ENCODE peak calls at places on chromosome 1, in ten cellular contexts. One of them, this sample, is unnamed.

GRCh38 chr1:9782116-9782751 is 41.5 kb downstream of the CLSTN1 start:
- DNase-seq in activated CD4-positive, alpha-beta T cell treated with anti-CD3 and anti-CD28 coated beads, Interleukin-2, amount 50 U/mL, for 1 hour: no peak
- DNase-seq in lower leg skin: no peak
- DNase-seq in Calu3: no peak
- DNase-seq in mesothelial cell of epicardium: no peak
- DNase-seq in substantia nigra: no peak
- DNase-seq in cardiac fibroblast: no peak
- DNase-seq in NCI-H2081: no peak
- DNase-seq in DMS153: no peak
- DNase-seq in AG04450: no peak
- DNase-seq in this sample: no peak

GRCh38 chr1:119674110-119674509 is 26.0 kb upstream of the ZNF697 start:
- DNase-seq in AG04450: no peak
- DNase-seq in lower leg skin: no peak
- DNase-seq in mesothelial cell of epicardium: no peak
- DNase-seq in substantia nigra: no peak
- DNase-seq in Calu3: no peak
- DNase-seq in activated CD4-positive, alpha-beta T cell treated with anti-CD3 and anti-CD28 coated beads, Interleukin-2, amount 50 U/mL, for 1 hour: no peak
- DNase-seq in cardiac fibroblast: peak
- DNase-seq in DMS153: no peak
- DNase-seq in NCI-H2081: no peak
- DNase-seq in this sample: no peak

GRCh38 chr1:181152892-181153633 is 64.6 kb downstream of the IER5 start:
- DNase-seq in substantia nigra: peak
- DNase-seq in cardiac fibroblast: peak
- DNase-seq in AG04450: peak
- DNase-seq in Calu3: no peak
- DNase-seq in NCI-H2081: no peak
- DNase-seq in activated CD4-positive, alpha-beta T cell treated with anti-CD3 and anti-CD28 coated beads, Interleukin-2, amount 50 U/mL, for 1 hour: no peak
- DNase-seq in mesothelial cell of epicardium: no peak
- DNase-seq in lower leg skin: no peak
- DNase-seq in DMS153: no peak
- DNase-seq in this sample: no peak

GRCh38 chr1:41805771-41806471 is 112.8 kb downstream of the HIVEP3 start:
- DNase-seq in Calu3: no peak
- DNase-seq in activated CD4-positive, alpha-beta T cell treated with anti-CD3 and anti-CD28 coated beads, Interleukin-2, amount 50 U/mL, for 1 hour: no peak
- DNase-seq in DMS153: no peak
- DNase-seq in substantia nigra: no peak
- DNase-seq in cardiac fibroblast: no peak
- DNase-seq in NCI-H2081: no peak
- DNase-seq in lower leg skin: no peak
- DNase-seq in mesothelial cell of epicardium: no peak
- DNase-seq in AG04450: no peak
- DNase-seq in this sample: no peak

GRCh38 chr1:55334797-55335196 is 119.6 kb upstream of the USP24 start:
- DNase-seq in AG04450: no peak
- DNase-seq in substantia nigra: no peak
- DNase-seq in NCI-H2081: no peak
- DNase-seq in mesothelial cell of epicardium: no peak
- DNase-seq in cardiac fibroblast: no peak
- DNase-seq in activated CD4-positive, alpha-beta T cell treated with anti-CD3 and anti-CD28 coated beads, Interleukin-2, amount 50 U/mL, for 1 hour: no peak
- DNase-seq in Calu3: no peak
- DNase-seq in DMS153: no peak
- DNase-seq in lower leg skin: peak
- DNase-seq in this sample: no peak

GRCh38 chr1:231971397-231972233 is 345.0 kb downstream of the DISC1 start:
- DNase-seq in cardiac fibroblast: peak
- DNase-seq in DMS153: no peak
- DNase-seq in activated CD4-positive, alpha-beta T cell treated with anti-CD3 and anti-CD28 coated beads, Interleukin-2, amount 50 U/mL, for 1 hour: no peak
- DNase-seq in substantia nigra: no peak
- DNase-seq in AG04450: no peak
- DNase-seq in lower leg skin: no peak
- DNase-seq in Calu3: no peak
- DNase-seq in mesothelial cell of epicardium: no peak
- DNase-seq in NCI-H2081: no peak
- DNase-seq in this sample: no peak

GRCh38 chr1:180926164-180926981 is 13.7 kb downstream of the KIAA1614 start:
- DNase-seq in activated CD4-positive, alpha-beta T cell treated with anti-CD3 and anti-CD28 coated beads, Interleukin-2, amount 50 U/mL, for 1 hour: no peak
- DNase-seq in lower leg skin: no peak
- DNase-seq in substantia nigra: peak
- DNase-seq in Calu3: no peak
- DNase-seq in AG04450: no peak
- DNase-seq in mesothelial cell of epicardium: no peak
- DNase-seq in DMS153: no peak
- DNase-seq in cardiac fibroblast: peak
- DNase-seq in NCI-H2081: peak
- DNase-seq in this sample: peak

GRCh38 chr1:181161170-181161870 is 72.8 kb downstream of the IER5 start:
- DNase-seq in DMS153: no peak
- DNase-seq in substantia nigra: no peak
- DNase-seq in AG04450: no peak
- DNase-seq in NCI-H2081: no peak
- DNase-seq in lower leg skin: no peak
- DNase-seq in activated CD4-positive, alpha-beta T cell treated with anti-CD3 and anti-CD28 coated beads, Interleukin-2, amount 50 U/mL, for 1 hour: no peak
- DNase-seq in Calu3: no peak
- DNase-seq in cardiac fibroblast: peak
- DNase-seq in mesothelial cell of epicardium: no peak
- DNase-seq in this sample: no peak

GRCh38 chr1:228939881-228940392 is 204.7 kb downstream of the RHOU start:
- DNase-seq in AG04450: no peak
- DNase-seq in lower leg skin: peak
- DNase-seq in NCI-H2081: no peak
- DNase-seq in DMS153: no peak
- DNase-seq in Calu3: no peak
- DNase-seq in activated CD4-positive, alpha-beta T cell treated with anti-CD3 and anti-CD28 coated beads, Interleukin-2, amount 50 U/mL, for 1 hour: no peak
- DNase-seq in substantia nigra: no peak
- DNase-seq in mesothelial cell of epicardium: no peak
- DNase-seq in cardiac fibroblast: no peak
- DNase-seq in this sample: no peak

GRCh38 chr1:107358611-107359342 is 217.9 kb downstream of the NTNG1 start:
- DNase-seq in activated CD4-positive, alpha-beta T cell treated with anti-CD3 and anti-CD28 coated beads, Interleukin-2, amount 50 U/mL, for 1 hour: no peak
- DNase-seq in mesothelial cell of epicardium: no peak
- DNase-seq in cardiac fibroblast: no peak
- DNase-seq in DMS153: no peak
- DNase-seq in substantia nigra: no peak
- DNase-seq in AG04450: no peak
- DNase-seq in Calu3: no peak
- DNase-seq in lower leg skin: no peak
- DNase-seq in NCI-H2081: peak
- DNase-seq in this sample: no peak

GRCh38 chr1:246142320-246142893 is 364.7 kb downstream of the SMYD3 start:
- DNase-seq in substantia nigra: no peak
- DNase-seq in AG04450: peak
- DNase-seq in NCI-H2081: no peak
- DNase-seq in activated CD4-positive, alpha-beta T cell treated with anti-CD3 and anti-CD28 coated beads, Interleukin-2, amount 50 U/mL, for 1 hour: no peak
- DNase-seq in DMS153: no peak
- DNase-seq in Calu3: peak
- DNase-seq in mesothelial cell of epicardium: no peak
- DNase-seq in cardiac fibroblast: peak
- DNase-seq in lower leg skin: no peak
- DNase-seq in this sample: no peak

GRCh38 chr1:64839732-64840405 is 95.0 kb downstream of the RAVER2 start:
- DNase-seq in activated CD4-positive, alpha-beta T cell treated with anti-CD3 and anti-CD28 coated beads, Interleukin-2, amount 50 U/mL, for 1 hour: no peak
- DNase-seq in lower leg skin: no peak
- DNase-seq in substantia nigra: no peak
- DNase-seq in cardiac fibroblast: no peak
- DNase-seq in DMS153: no peak
- DNase-seq in mesothelial cell of epicardium: no peak
- DNase-seq in Calu3: no peak
- DNase-seq in NCI-H2081: no peak
- DNase-seq in AG04450: no peak
- DNase-seq in this sample: no peak

GRCh38 chr1:91555074-91555730 is 54.6 kb downstream of the CDC7 start:
- DNase-seq in cardiac fibroblast: peak
- DNase-seq in NCI-H2081: no peak
- DNase-seq in Calu3: no peak
- DNase-seq in lower leg skin: no peak
- DNase-seq in mesothelial cell of epicardium: no peak
- DNase-seq in DMS153: no peak
- DNase-seq in activated CD4-positive, alpha-beta T cell treated with anti-CD3 and anti-CD28 coated beads, Interleukin-2, amount 50 U/mL, for 1 hour: no peak
- DNase-seq in substantia nigra: no peak
- DNase-seq in AG04450: no peak
- DNase-seq in this sample: no peak

GRCh38 chr1:2353215-2353906 is 38.0 kb downstream of the MORN1 start:
- DNase-seq in lower leg skin: no peak
- DNase-seq in activated CD4-positive, alpha-beta T cell treated with anti-CD3 and anti-CD28 coated beads, Interleukin-2, amount 50 U/mL, for 1 hour: no peak
- DNase-seq in cardiac fibroblast: no peak
- DNase-seq in mesothelial cell of epicardium: peak
- DNase-seq in substantia nigra: no peak
- DNase-seq in AG04450: no peak
- DNase-seq in DMS153: no peak
- DNase-seq in NCI-H2081: no peak
- DNase-seq in Calu3: no peak
- DNase-seq in this sample: no peak

GRCh38 chr1:212221801-212222200 is 63.4 kb upstream of the PPP2R5A start:
- DNase-seq in mesothelial cell of epicardium: no peak
- DNase-seq in cardiac fibroblast: peak
- DNase-seq in AG04450: no peak
- DNase-seq in substantia nigra: no peak
- DNase-seq in lower leg skin: no peak
- DNase-seq in DMS153: no peak
- DNase-seq in Calu3: no peak
- DNase-seq in activated CD4-positive, alpha-beta T cell treated with anti-CD3 and anti-CD28 coated beads, Interleukin-2, amount 50 U/mL, for 1 hour: no peak
- DNase-seq in NCI-H2081: no peak
- DNase-seq in this sample: no peak

GRCh38 chr1:17212487-17213121 is 7.7 kb downstream of the PADI1 start:
- DNase-seq in cardiac fibroblast: peak
- DNase-seq in DMS153: peak
- DNase-seq in activated CD4-positive, alpha-beta T cell treated with anti-CD3 and anti-CD28 coated beads, Interleukin-2, amount 50 U/mL, for 1 hour: peak
- DNase-seq in lower leg skin: no peak
- DNase-seq in substantia nigra: no peak
- DNase-seq in NCI-H2081: peak
- DNase-seq in Calu3: peak
- DNase-seq in mesothelial cell of epicardium: peak
- DNase-seq in AG04450: peak
- DNase-seq in this sample: no peak

GRCh38 chr1:6245869-6246496 is 2.0 kb downstream of the HES3 start:
- DNase-seq in AG04450: no peak
- DNase-seq in NCI-H2081: peak
- DNase-seq in activated CD4-positive, alpha-beta T cell treated with anti-CD3 and anti-CD28 coated beads, Interleukin-2, amount 50 U/mL, for 1 hour: peak
- DNase-seq in DMS153: peak
- DNase-seq in mesothelial cell of epicardium: no peak
- DNase-seq in lower leg skin: no peak
- DNase-seq in substantia nigra: no peak
- DNase-seq in Calu3: no peak
- DNase-seq in cardiac fibroblast: no peak
- DNase-seq in this sample: no peak

GRCh38 chr1:228175316-228176023 is 9.9 kb downstream of the IBA57 start:
- DNase-seq in Calu3: no peak
- DNase-seq in mesothelial cell of epicardium: no peak
- DNase-seq in NCI-H2081: no peak
- DNase-seq in substantia nigra: no peak
- DNase-seq in cardiac fibroblast: no peak
- DNase-seq in DMS153: no peak
- DNase-seq in activated CD4-positive, alpha-beta T cell treated with anti-CD3 and anti-CD28 coated beads, Interleukin-2, amount 50 U/mL, for 1 hour: no peak
- DNase-seq in AG04450: no peak
- DNase-seq in lower leg skin: no peak
- DNase-seq in this sample: peak

GRCh38 chr1:42939216-42939615 is 19.5 kb downstream of the SLC2A1 start:
- DNase-seq in Calu3: no peak
- DNase-seq in AG04450: no peak
- DNase-seq in cardiac fibroblast: no peak
- DNase-seq in DMS153: no peak
- DNase-seq in lower leg skin: no peak
- DNase-seq in substantia nigra: no peak
- DNase-seq in mesothelial cell of epicardium: no peak
- DNase-seq in activated CD4-positive, alpha-beta T cell treated with anti-CD3 and anti-CD28 coated beads, Interleukin-2, amount 50 U/mL, for 1 hour: no peak
- DNase-seq in NCI-H2081: no peak
- DNase-seq in this sample: no peak

This sample was measured in left lung.